ENCODE peak calls at places on chromosomes 11 and 22, in five cellular contexts. F is GM13976, V is HL-60, Z is fibroblast of lung, R is cardiac fibroblast. N is an unnamed sample.

GRCh38 chr11:32785262-32785661 is 9.2 kb downstream of the CCDC73 start:
- DNase-seq in F (no peak), V (no peak), Z (no peak), R (no peak), N (no peak)

GRCh38 chr11:72743321-72744221 is 8.6 kb downstream of the ARAP1 start:
- DNase-seq in F (peak), V (peak), Z (no peak), R (no peak), N (peak)

GRCh38 chr11:3836903-3837302 is 3.9 kb downstream of the RHOG start:
- DNase-seq in F (peak), V (peak), Z (no peak), R (no peak), N (peak)

GRCh38 chr11:83249972-83250593 is 36.1 kb downstream of the CCDC90B start:
- DNase-seq in F (peak), V (peak), Z (peak), R (peak), N (peak)

GRCh38 chr11:50298182-50298988 is 265.7 kb downstream of the OR4C45 start:
- DNase-seq in F (no peak), V (no peak), Z (no peak), R (no peak), N (no peak)

GRCh38 chr11:97729546-97730272 is 1291.0 kb upstream of the CNTN5 start:
- DNase-seq in F (no peak), V (no peak), Z (peak), R (peak), N (no peak)

GRCh38 chr11:33533668-33534067 is 167.0 kb downstream of the C11orf91 start:
- DNase-seq in F (no peak), V (no peak), Z (peak), R (peak), N (no peak)

GRCh38 chr11:130070829-130071205 is 1.1 kb downstream of the APLP2 start:
- DNase-seq in F (no peak), V (peak), Z (peak), R (peak), N (no peak)

GRCh38 chr22:32533265-32534068 is 58.9 kb downstream of the FBXO7 start:
- DNase-seq in F (no peak), V (no peak), Z (peak), R (peak), N (no peak)

GRCh38 chr11:67261942-67262681 is 4.2 kb upstream of the GRK2 start:
- DNase-seq in F (no peak), V (no peak), Z (no peak), R (no peak), N (no peak)

GRCh38 chr22:43182726-43183125 is 4.2 kb downstream of the TTLL12 start:
- DNase-seq in F (no peak), V (no peak), Z (no peak), R (no peak), N (no peak)

GRCh38 chr11:12963051-12963450 is 46.1 kb upstream of the RASSF10 start:
- DNase-seq in F (no peak), V (no peak), Z (no peak), R (no peak), N (no peak)

GRCh38 chr22:26139320-26139719 is 29.9 kb upstream of the SEZ6L start:
- DNase-seq in F (no peak), V (no peak), Z (no peak), R (no peak), N (no peak)

GRCh38 chr11:125335101-125335500 is 161.0 kb downstream of the FEZ1 start:
- DNase-seq in F (no peak), V (no peak), Z (no peak), R (no peak), N (no peak)

GRCh38 chr22:36010913-36011312 is 17.7 kb downstream of the RBFOX2 start:
- DNase-seq in F (no peak), V (no peak), Z (peak), R (peak), N (no peak)

GRCh38 chr11:13073119-13073981 is 64.2 kb downstream of the RASSF10 start:
- DNase-seq in F (no peak), V (no peak), Z (peak), R (peak), N (peak)

GRCh38 chr11:31022080-31022479 is 347.5 kb downstream of the DCDC1 start:
- DNase-seq in F (no peak), V (no peak), Z (no peak), R (no peak), N (no peak)

GRCh38 chr11:95156133-95156731 is 66.6 kb downstream of the ENDOD1 start:
- DNase-seq in F (no peak), V (no peak), Z (no peak), R (no peak), N (no peak)

GRCh38 chr22:19289475-19290161 is 1.9 kb downstream of the CLTCL1 start:
- DNase-seq in F (no peak), V (peak), Z (peak), R (peak), N (no peak)

GRCh38 chr11:6251990-6252473 is 7.6 kb upstream of the CCKBR start:
- DNase-seq in F (no peak), V (no peak), Z (peak), R (no peak), N (no peak)

GRCh38 chr11:132674161-132674560 is 858.1 kb downstream of the OPCML start:
- DNase-seq in F (no peak), V (no peak), Z (no peak), R (no peak), N (no peak)

GRCh38 chr11:96324912-96325311 is 18.1 kb downstream of the MAML2 start:
- DNase-seq in F (no peak), V (no peak), Z (peak), R (peak), N (no peak)

GRCh38 chr22:32643246-32643645 is 158.3 kb upstream of the TIMP3 start:
- DNase-seq in F (no peak), V (no peak), Z (no peak), R (no peak), N (no peak)

GRCh38 chr11:57303990-57304579 is 20.7 kb downstream of the TNKS1BP1 start:
- DNase-seq in F (no peak), V (no peak), Z (peak), R (peak), N (no peak)

GRCh38 chr22:20021196-20022181 is 579 bp downstream of the TANGO2 start:
- DNase-seq in F (no peak), V (peak), Z (peak), R (peak), N (no peak)

GRCh38 chr11:2194877-2195755 is 23.5 kb upstream of the TH start:
- DNase-seq in F (peak), V (peak), Z (peak), R (peak), N (peak)

GRCh38 chr11:122422707-122423106 is 232.8 kb upstream of the UBASH3B start:
- DNase-seq in F (no peak), V (no peak), Z (peak), R (peak), N (no peak)

GRCh38 chr22:46791201-46791731 is 28.8 kb downstream of the TBC1D22A start:
- DNase-seq in F (peak), V (peak), Z (peak), R (peak), N (peak)

GRCh38 chr22:27866136-27867091 is 52.6 kb downstream of the PITPNB start:
- DNase-seq in F (no peak), V (no peak), Z (peak), R (peak), N (no peak)

GRCh38 chr11:6096417-6096816 is 11.1 kb upstream of the OR56B4 start:
- DNase-seq in F (no peak), V (no peak), Z (no peak), R (peak), N (no peak)

GRCh38 chr22:40654522-40655167 is 18.1 kb upstream of the MRTFA start:
- DNase-seq in F (no peak), V (no peak), Z (peak), R (peak), N (no peak)

GRCh38 chr22:20606041-20606783 is 98.8 kb downstream of the MED15 start:
- DNase-seq in F (peak), V (peak), Z (peak), R (peak), N (peak)

GRCh38 chr11:8082391-8083087 is 1.5 kb downstream of the TUB start:
- DNase-seq in F (no peak), V (no peak), Z (no peak), R (no peak), N (no peak)

GRCh38 chr11:36037031-36037430 is 93.2 kb downstream of the LDLRAD3 start:
- DNase-seq in F (no peak), V (no peak), Z (peak), R (peak), N (no peak)

GRCh38 chr11:70233511-70233919 is 30.4 kb downstream of the FADD start:
- DNase-seq in F (no peak), V (no peak), Z (peak), R (peak), N (peak)

GRCh38 chr11:2389344-2390026 is 11.1 kb upstream of the TSSC4 start:
- DNase-seq in F (no peak), V (no peak), Z (no peak), R (no peak), N (no peak)

GRCh38 chr11:68704887-68705286 is 20.5 kb downstream of the GAL start:
- DNase-seq in F (no peak), V (no peak), Z (peak), R (no peak), N (no peak)

DNA sequence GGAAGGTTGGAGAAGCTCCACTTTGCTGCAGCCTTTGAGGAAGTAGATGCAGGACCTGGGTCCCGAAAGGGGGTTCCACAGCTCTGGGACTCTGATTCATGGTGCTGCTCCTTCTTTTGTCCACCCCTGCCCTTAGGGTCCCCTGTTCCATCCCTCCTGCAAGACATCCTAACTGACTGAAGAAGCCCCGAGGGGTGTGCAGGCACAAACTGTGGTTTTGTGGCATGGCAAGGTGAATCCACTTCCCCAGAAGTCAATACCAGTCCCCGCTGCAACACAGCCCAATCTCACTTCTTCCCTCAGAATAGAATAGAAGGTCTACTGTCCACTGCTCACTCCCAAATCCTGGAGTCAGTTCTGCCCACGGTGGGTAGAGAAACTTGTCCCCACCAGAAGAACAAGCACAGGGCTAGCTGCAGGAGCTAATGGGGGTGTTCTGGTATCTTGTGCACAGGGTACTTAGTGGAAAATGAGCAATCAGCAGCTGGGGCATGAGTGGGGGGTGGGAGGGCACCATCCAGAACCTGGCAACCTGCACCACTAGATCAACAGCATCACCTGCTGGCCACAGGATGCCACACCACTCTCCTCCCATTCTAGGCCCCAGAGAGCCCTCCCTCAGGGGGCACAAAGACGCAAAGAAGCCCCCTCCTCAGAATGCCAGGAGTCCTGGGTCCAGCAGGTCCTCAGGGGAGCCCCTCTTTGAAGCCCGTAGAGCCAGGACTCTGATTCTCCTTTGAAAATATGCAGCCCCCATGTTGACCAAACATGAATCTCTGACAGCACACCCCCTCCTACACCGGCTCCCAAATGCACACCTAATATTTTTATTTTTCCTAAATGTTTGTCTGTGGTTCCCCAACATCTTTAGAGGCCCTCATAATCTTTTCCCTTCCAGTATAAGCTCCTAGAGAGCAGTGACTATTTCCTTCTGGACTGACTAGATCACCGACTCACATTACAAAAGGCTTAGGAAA is 14.1 kb downstream of the SPATA19 start:
- DNase-seq in F (no peak), V (no peak), Z (no peak), R (no peak), N (no peak)
- TF ChIP-seq CTCF in F (peak), V (no peak), Z (no peak), R (no peak), N (peak)

GRCh38 chr22:29480512-29481264 is 670 bp downstream of the NEFH start:
- DNase-seq in F (no peak), V (peak), Z (peak), R (peak), N (no peak)
- TF ChIP-seq CTCF in F (no peak), V (peak), Z (no peak), R (no peak), N (no peak)

GRCh38 chr22:31272522-31273446 is 19.5 kb downstream of the PIK3IP1 start:
- DNase-seq in F (peak), V (peak), Z (peak), R (peak), N (peak)

GRCh38 chr22:31274017-31274416 is 18.3 kb downstream of the PIK3IP1 start:
- DNase-seq in F (no peak), V (no peak), Z (no peak), R (no peak), N (no peak)

GRCh38 chr22:31276426-31277167 is 15.7 kb downstream of the PIK3IP1 start:
- DNase-seq in F (no peak), V (no peak), Z (no peak), R (no peak), N (no peak)

GRCh38 chr22:31275576-31275975 is 16.7 kb downstream of the PIK3IP1 start:
- DNase-seq in F (no peak), V (no peak), Z (no peak), R (no peak), N (no peak)

GRCh38 chr22:31275018-31275417 is 17.3 kb downstream of the PIK3IP1 start:
- DNase-seq in F (no peak), V (no peak), Z (no peak), R (no peak), N (no peak)
- TF ChIP-seq CTCF in F (no peak), V (no peak), Z (no peak), R (no peak), N (no peak)

GRCh38 chr11:79165908-79166307 is 274.9 kb downstream of the TENM4 start:
- DNase-seq in F (no peak), V (no peak), Z (no peak), R (no peak), N (no peak)

GRCh38 chr11:79159657-79160450 is 281.0 kb downstream of the TENM4 start:
- DNase-seq in F (no peak), V (no peak), Z (no peak), R (no peak), N (no peak)

GRCh38 chr11:79156031-79156430 is 284.8 kb downstream of the TENM4 start:
- DNase-seq in F (no peak), V (no peak), Z (no peak), R (no peak), N (no peak)

GRCh38 chr11:79157738-79158137 is 283.1 kb downstream of the TENM4 start:
- DNase-seq in F (no peak), V (no peak), Z (no peak), R (no peak), N (no peak)

DNA sequence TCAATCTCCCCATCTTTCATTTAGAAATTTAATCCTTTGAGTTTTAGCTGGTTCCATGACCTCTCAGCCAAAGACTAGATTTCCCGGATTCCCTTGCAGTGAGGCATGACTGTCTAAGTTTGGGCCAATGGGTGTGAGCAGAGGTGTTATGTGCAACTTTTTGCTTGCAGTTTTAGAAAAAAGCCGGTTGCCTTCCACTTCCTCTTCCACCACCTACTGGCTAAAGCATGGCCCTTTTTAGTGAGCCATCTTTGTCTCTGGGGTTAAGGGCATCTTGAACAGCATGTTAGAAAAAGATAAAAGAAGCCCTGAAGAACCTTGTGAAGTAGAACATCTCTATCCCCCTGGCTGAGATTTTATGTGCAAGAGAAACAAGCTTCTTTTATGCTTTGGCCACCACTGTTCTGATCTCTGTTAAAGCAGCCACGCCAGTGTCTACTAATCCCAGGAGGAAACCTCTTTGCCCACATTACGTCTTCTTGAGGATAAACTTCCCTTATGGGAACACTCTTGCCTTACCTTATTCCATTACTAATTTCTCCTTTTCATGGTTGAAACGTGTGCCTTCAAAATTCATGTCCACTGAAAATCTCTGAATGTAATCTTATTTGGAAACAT is 279.9 kb downstream of the TENM4 start:
- DNase-seq in F (no peak), V (no peak), Z (peak), R (peak), N (peak)
- TF ChIP-seq CTCF in F (peak), V (no peak), Z (peak), R (peak), N (peak)

GRCh38 chr11:64802370-64803162 is 448 bp downstream of the MAP4K2 start:
- DNase-seq in F (no peak), V (peak), Z (no peak), R (no peak), N (peak)

GRCh38 chr11:64803846-64804345 is 882 bp upstream of the MAP4K2 start:
- DNase-seq in F (no peak), V (no peak), Z (no peak), R (no peak), N (no peak)

GRCh38 chr11:64804346-64805210 is 1.6 kb upstream of the MAP4K2 start:
- DNase-seq in F (no peak), V (no peak), Z (no peak), R (no peak), N (no peak)

GRCh38 chr11:64801591-64802369 is 1.2 kb downstream of the MAP4K2 start:
- DNase-seq in F (no peak), V (peak), Z (no peak), R (no peak), N (no peak)

GRCh38 chr11:64803163-64803845 is at the start of gene MAP4K2:
- DNase-seq in F (peak), V (peak), Z (peak), R (peak), N (peak)
- TF ChIP-seq CTCF in F (no peak), V (no peak), Z (peak), R (no peak), N (no peak)

GRCh38 chr11:60634151-60634550 is 65.3 kb upstream of the MS4A8 start:
- DNase-seq in F (peak), V (no peak), Z (no peak), R (no peak), N (peak)
- TF ChIP-seq CTCF in F (peak), V (peak), Z (no peak), R (no peak), N (peak)

GRCh38 chr11:14306481-14306880 is 52.5 kb downstream of the RRAS2 start:
- DNase-seq in F (no peak), V (no peak), Z (no peak), R (no peak), N (no peak)
- TF ChIP-seq CTCF in F (peak), V (no peak), Z (no peak), R (peak), N (peak)

DNA sequence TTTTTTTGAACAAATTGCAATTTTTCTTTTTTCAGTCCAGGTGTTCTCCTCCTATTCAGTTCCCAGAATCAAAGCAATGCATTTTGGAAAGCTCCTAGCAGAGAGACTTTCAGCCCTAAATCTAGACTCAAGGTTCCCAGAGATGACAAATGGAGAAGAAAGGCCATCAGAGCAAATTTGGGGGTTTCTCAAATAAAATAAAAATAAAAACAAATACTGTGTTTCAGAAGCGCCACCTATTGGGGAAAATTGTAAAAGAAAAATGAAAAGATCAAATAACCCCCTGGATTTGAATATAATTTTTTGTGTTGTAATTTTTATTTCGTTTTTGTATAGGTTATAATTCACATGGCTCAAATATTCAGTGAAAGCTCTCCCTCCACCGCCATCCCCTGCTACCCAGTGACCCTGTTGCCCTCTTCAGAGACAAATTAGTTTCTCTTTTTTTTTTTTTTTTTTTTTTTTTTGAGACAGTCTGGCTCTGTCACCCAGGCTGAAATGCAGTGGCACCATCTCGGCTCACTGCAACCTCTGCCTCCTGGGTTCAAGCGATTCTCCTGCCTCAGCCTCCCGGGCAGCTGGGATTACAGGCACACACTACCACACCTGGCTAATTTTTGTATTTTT is 6.2 kb upstream of the UBE4A start:
- DNase-seq in F (peak), V (no peak), Z (no peak), R (peak), N (peak)
- TF ChIP-seq CTCF in F (peak), V (peak), Z (peak), R (peak), N (peak)

N was measured in GM12865.